ENCODE peak calls at places on chromosomes 4 and X, in eight cellular contexts. S is AG04449; H is astrocyte of the spinal cord; Y is NCI-H2107; N is tibial artery; D is stimulated activated CD4-positive, alpha-beta T cell treated with anti-CD3 and anti-CD28 coated beads, Interleukin-4, amount 100 ng/mL, for 4 hours; U is posterior cingulate gyrus; E is Daoy. R is an unnamed sample.

GRCh38 chrX:106933538-106933961 is 13.3 kb downstream of the CLDN2 start:
- DNase-seq in S (no peak), U (no peak), H (no peak), Y (no peak), D (no peak), N (no peak), E (peak; percentile 39), R (no peak)

GRCh38 chrX:17377047-17377692 is 2.2 kb downstream of the NHS start:
- DNase-seq in N (peak; percentile 81), D (no peak), U (peak; percentile 10), Y (peak; percentile 80), E (peak; percentile 69), H (peak; percentile 54), S (no peak), R (no peak)

GRCh38 chr4:7722716-7723115 is 216.9 kb downstream of the AFAP1 start:
- DNase-seq in S (no peak), Y (no peak), H (no peak), E (no peak), U (no peak), D (no peak), N (no peak), R (no peak)

GRCh38 chr4:108224628-108225053 is 55.9 kb upstream of the LEF1 start:
- DNase-seq in Y (no peak), D (no peak), E (peak; percentile 38), S (no peak), H (peak; percentile 64), U (no peak), N (no peak), R (no peak)

GRCh38 chr4:172666711-172667368 is 501.8 kb upstream of the GALNT7 start:
- DNase-seq in D (no peak), U (no peak), H (no peak), N (no peak), E (peak; percentile 10), Y (no peak), S (no peak), R (no peak)

GRCh38 chr4:74418063-74418670 is 26.8 kb upstream of the AREG start:
- DNase-seq in E (peak; percentile 71), H (peak; percentile 88), D (no peak), Y (no peak), U (no peak), N (no peak), S (peak; percentile 29), R (no peak)

GRCh38 chrX:56564182-56564885 is 907 bp downstream of the UBQLN2 start:
- DNase-seq in D (no peak), Y (peak; percentile 21), H (peak; percentile 39), E (peak; percentile 22), N (peak; percentile 62), U (no peak), S (no peak), R (no peak)

GRCh38 chr4:988726-989721 is 2.2 kb downstream of the IDUA start:
- DNase-seq in U (no peak), E (no peak), S (no peak), D (no peak), Y (no peak), H (no peak), N (no peak), R (no peak)

GRCh38 chr4:104860227-104861123 is 286.2 kb upstream of the TET2 start:
- DNase-seq in E (peak; percentile 6), H (peak; percentile 84), S (peak; percentile 21), N (no peak), U (no peak), Y (peak; percentile 26), D (peak; percentile 4), R (no peak)

GRCh38 chrX:103742339-103742738 is 31.6 kb downstream of the TMEM31 start:
- DNase-seq in U (no peak), S (no peak), H (no peak), D (no peak), E (no peak), Y (no peak), N (no peak), R (no peak)

GRCh38 chr4:89446193-89446592 is 138.6 kb upstream of the GPRIN3 start:
- DNase-seq in E (no peak), U (no peak), Y (no peak), D (no peak), H (no peak), N (no peak), S (no peak), R (no peak)

GRCh38 chr4:98706200-98706813 is 47.9 kb upstream of the TSPAN5 start:
- DNase-seq in N (no peak), S (no peak), D (no peak), H (no peak), E (no peak), Y (no peak), U (no peak), R (no peak)

GRCh38 chr4:82428969-82429727 is 1.1 kb downstream of the HNRNPDL start:
- DNase-seq in H (peak; percentile 93), S (no peak), Y (peak; percentile 52), D (peak; percentile 94), E (peak; percentile 90), N (peak; percentile 95), U (peak; percentile 89), R (peak; percentile 72)

GRCh38 chrX:48714573-48714972 is 18.0 kb downstream of the SUV39H1 start:
- DNase-seq in S (no peak), E (no peak), N (no peak), D (no peak), Y (no peak), H (no peak), U (no peak), R (no peak)

GRCh38 chr4:108270466-108271450 is 102.0 kb upstream of the LEF1 start:
- DNase-seq in U (no peak), Y (no peak), S (peak; percentile 17), E (peak; percentile 63), N (no peak), H (peak; percentile 83), D (no peak), R (peak; percentile 45)

GRCh38 chr4:75881476-75881875 is 20.8 kb downstream of the PPEF2 start:
- DNase-seq in Y (no peak), S (no peak), H (no peak), D (no peak), E (no peak), U (no peak), N (no peak), R (no peak)

GRCh38 chr4:173522874-173523395 is 7.1 kb downstream of the HAND2 start:
- DNase-seq in H (no peak), E (no peak), N (no peak), D (no peak), U (no peak), Y (no peak), S (no peak), R (no peak)

GRCh38 chrX:53438174-53438831 is 4.1 kb upstream of the HSD17B10 start:
- DNase-seq in U (no peak), E (no peak), S (no peak), N (no peak), Y (no peak), H (no peak), D (no peak), R (no peak)

GRCh38 chr4:54620773-54621172 is 37.0 kb upstream of the KIT start:
- DNase-seq in N (no peak), H (no peak), E (no peak), S (no peak), U (no peak), Y (no peak), D (no peak), R (no peak)

GRCh38 chr4:168387091-168387490 is 68.5 kb upstream of the DDX60 start:
- DNase-seq in U (no peak), H (no peak), D (no peak), N (no peak), S (no peak), Y (no peak), E (no peak), R (no peak)

GRCh38 chr4:123919576-123920098 is 523.0 kb downstream of the SPRY1 start:
- DNase-seq in H (no peak), D (no peak), N (no peak), Y (no peak), E (no peak), U (no peak), S (no peak), R (no peak)

GRCh38 chr4:149801416-149801815 is 14.2 kb downstream of the IQCM start:
- DNase-seq in N (no peak), D (no peak), H (no peak), E (no peak), S (no peak), U (no peak), Y (no peak), R (peak; percentile 57)

GRCh38 chr4:44662623-44663006 is 11.2 kb upstream of the YIPF7 start:
- DNase-seq in S (no peak), U (no peak), Y (no peak), H (no peak), E (no peak), N (no peak), D (no peak), R (no peak)

GRCh38 chr4:130542953-130543352 is 1447.0 kb downstream of the C4orf33 start:
- DNase-seq in S (no peak), Y (no peak), D (no peak), H (no peak), E (peak; percentile 5), N (no peak), U (no peak), R (no peak)

GRCh38 chr4:23855912-23856605 is 33.8 kb downstream of the PPARGC1A start:
- DNase-seq in Y (no peak), H (peak; percentile 80), E (peak; percentile 60), S (no peak), N (no peak), D (no peak), U (no peak), R (no peak)

GRCh38 chr4:54493862-54494261 is 163.9 kb upstream of the KIT start:
- DNase-seq in E (no peak), N (no peak), H (peak; percentile 20), S (no peak), Y (no peak), D (no peak), U (no peak), R (no peak)

GRCh38 chrX:40867352-40867751 is 132.0 kb upstream of the MED14 start:
- DNase-seq in Y (no peak), E (peak; percentile 62), S (no peak), H (peak; percentile 52), U (no peak), D (no peak), N (no peak), R (no peak)

GRCh38 chr4:145154573-145154972 is 25.8 kb downstream of the OTUD4 start:
- DNase-seq in H (peak; percentile 30), S (no peak), D (no peak), N (no peak), Y (no peak), E (peak; percentile 1), U (no peak), R (no peak)